ENCODE peak calls at places on chromosomes 7 and 10, in nine cellular contexts. Y is right lobe of liver; M is stimulated activated naive CD8-positive, alpha-beta T cell treated with anti-CD3 and anti-CD28 coated beads, Interleukin-15, amount 100 ng/mL, for 72 hours; C is body of pancreas; B is BJ; V is fibroblast of lung; X is OCI-LY7; Q is T1000; I is WTC11. R is an unnamed sample.

GRCh38 chr7:141674702-141675101 is 27.3 kb downstream of the DENND11 start:
- DNase-seq in B (no peak), X (peak), C (no peak), Y (no peak), Q (no peak), M (no peak), I (peak), V (no peak), R (no peak)

GRCh38 chr7:144584741-144585140 is 181.2 kb upstream of the NOBOX start:
- DNase-seq in V (no peak), Q (no peak), X (no peak), I (no peak), B (no peak), M (no peak), Y (no peak), C (no peak), R (no peak)

GRCh38 chr7:92669616-92670153 is 79.5 kb upstream of the FAM133B start:
- DNase-seq in C (no peak), Q (no peak), X (no peak), M (no peak), I (no peak), V (no peak), B (no peak), Y (no peak), R (no peak)

GRCh38 chr10:35456175-35456574 is 119.9 kb downstream of the CCNY start:
- DNase-seq in Q (no peak), V (no peak), M (no peak), C (no peak), Y (no peak), I (no peak), B (no peak), X (no peak), R (no peak)

GRCh38 chr7:143988986-143989745 is 11.0 kb upstream of the OR6B1 start:
- DNase-seq in I (no peak), Q (no peak), V (peak), Y (no peak), B (peak), C (no peak), X (no peak), M (no peak), R (no peak)

GRCh38 chr10:19097151-19097550 is 48.5 kb downstream of the MALRD1 start:
- DNase-seq in Y (no peak), V (peak), M (no peak), Q (no peak), C (no peak), X (no peak), I (no peak), B (no peak), R (no peak)

GRCh38 chr7:43071604-43072003 is 40.8 kb upstream of the HECW1 start:
- DNase-seq in C (no peak), V (peak), M (no peak), I (peak), Y (no peak), X (peak), Q (no peak), B (no peak), R (no peak)

GRCh38 chr10:89301231-89301630 is 615 bp upstream of the IFIT2 start:
- DNase-seq in B (no peak), M (no peak), X (peak), Y (no peak), V (peak), Q (no peak), I (no peak), C (no peak), R (no peak)

GRCh38 chr7:28798233-28798632 is 159.9 kb downstream of the TRIL start:
- DNase-seq in C (no peak), X (no peak), I (no peak), B (no peak), Q (no peak), V (no peak), M (no peak), Y (no peak), R (no peak)

GRCh38 chr10:547591-548081 is 141.8 kb downstream of the DIP2C start:
- DNase-seq in C (no peak), X (no peak), V (no peak), M (no peak), Y (no peak), B (no peak), Q (no peak), I (no peak), R (no peak)

GRCh38 chr7:112080441-112080840 is 125.8 kb downstream of the DOCK4 start:
- DNase-seq in I (no peak), M (no peak), X (peak), V (peak), C (no peak), B (peak), Q (peak), Y (no peak), R (peak)

GRCh38 chr7:143355450-143356385 is 6.8 kb downstream of the FAM131B start:
- DNase-seq in I (peak), Y (no peak), Q (no peak), M (no peak), B (no peak), C (no peak), V (no peak), X (peak), R (no peak)

GRCh38 chr10:76881477-76882220 is 756.0 kb downstream of the KCNMA1 start:
- DNase-seq in V (peak), I (no peak), X (no peak), Q (no peak), Y (no peak), B (no peak), M (no peak), C (no peak), R (no peak)

GRCh38 chr7:101717986-101718746 is 89.1 kb upstream of the MYL10 start:
- DNase-seq in Y (peak), V (peak), M (no peak), B (no peak), X (no peak), Q (peak), I (no peak), C (no peak), R (peak)

R was measured in PC-9.